ENCODE peak calls at places on chromosomes 16 and 17, in six cellular contexts. P, B, U, C, J and O are unnamed samples.

GRCh38 chr17:82876602-82877391 is 37.0 kb upstream of the ZNF750 start:
- DNase-seq in U (peak), P (peak), C (peak), B (peak), J (no peak), O (no peak)

GRCh38 chr16:22677024-22677830 is 136.7 kb upstream of the HS3ST2 start:
- DNase-seq in B (no peak), U (no peak), J (no peak), C (no peak), P (no peak), O (no peak)

GRCh38 chr16:27233731-27234130 is 30.4 kb downstream of the KDM8 start:
- DNase-seq in P (no peak), C (no peak), U (no peak), B (no peak), J (no peak), O (no peak)

GRCh38 chr17:77768475-77768874 is 190.0 kb upstream of the TNRC6C start:
- DNase-seq in J (no peak), U (no peak), B (no peak), P (peak), C (no peak), O (no peak)

GRCh38 chr17:43547659-43548256 is 1.6 kb upstream of the ETV4 start:
- DNase-seq in J (no peak), B (no peak), C (no peak), U (no peak), P (no peak), O (no peak)

GRCh38 chr17:81231121-81231645 is 7.7 kb downstream of the TEPSIN start:
- DNase-seq in B (no peak), C (no peak), J (no peak), U (no peak), P (no peak), O (no peak)

GRCh38 chr16:72532896-72533295 is 360.9 kb upstream of the PMFBP1 start:
- DNase-seq in U (no peak), J (no peak), P (peak), C (no peak), B (no peak), O (no peak)

GRCh38 chr16:29815032-29815721 is 775 bp upstream of the PAGR1 start:
- DNase-seq in C (peak), P (no peak), J (no peak), B (no peak), U (no peak), O (no peak)

GRCh38 chr16:30697264-30698138 is 1.5 kb upstream of the SRCAP start:
- DNase-seq in U (no peak), P (peak), C (no peak), B (peak), J (no peak), O (peak)

GRCh38 chr17:80678621-80679020 is 134.0 kb downstream of the RPTOR start:
- DNase-seq in J (peak), U (no peak), P (peak), C (no peak), B (no peak), O (no peak)

GRCh38 chr17:82789051-82789592 is 37.3 kb downstream of the TBCD start:
- DNase-seq in C (no peak), P (no peak), J (no peak), B (no peak), U (no peak), O (no peak)

GRCh38 chr17:65559802-65560627 is 1.4 kb downstream of the AXIN2 start:
- DNase-seq in J (no peak), P (peak), C (peak), U (peak), B (peak), O (no peak)

GRCh38 chr17:54903375-54903774 is 2.7 kb downstream of the TOM1L1 start:
- DNase-seq in B (peak), J (no peak), U (no peak), P (peak), C (no peak), O (no peak)

GRCh38 chr17:59287452-59287851 is 44.0 kb upstream of the YPEL2 start:
- DNase-seq in U (no peak), C (no peak), P (peak), B (no peak), J (no peak), O (no peak)

GRCh38 chr17:78174870-78175642 is 6.7 kb downstream of the SYNGR2 start:
- DNase-seq in B (no peak), C (peak), P (no peak), U (no peak), J (no peak), O (no peak)

GRCh38 chr17:43467981-43468541 is 15.7 kb upstream of the DHX8 start:
- DNase-seq in B (no peak), U (peak), J (no peak), P (peak), C (no peak), O (no peak)

GRCh38 chr16:11402745-11403533 is 57.7 kb downstream of the RMI2 start:
- DNase-seq in P (no peak), U (no peak), C (no peak), B (no peak), J (no peak), O (no peak)

GRCh38 chr16:50067290-50067853 is 1.6 kb downstream of the HEATR3 start:
- DNase-seq in B (no peak), P (peak), J (peak), C (no peak), U (no peak), O (peak)

GRCh38 chr16:30006095-30006473 is 4.7 kb downstream of the DOC2A start:
- DNase-seq in J (no peak), B (no peak), P (no peak), U (no peak), C (no peak), O (no peak)

GRCh38 chr16:9270424-9270823 is 179.0 kb downstream of the HAPSTR1 start:
- DNase-seq in C (no peak), J (no peak), U (no peak), P (no peak), B (no peak), O (no peak)
- TF ChIP-seq CTCF in C (no peak), J (no peak), U (no peak), P (no peak), B (no peak), O (no peak)

GRCh38 chr17:1999557-2000251 is 25.4 kb downstream of the RTN4RL1 start:
- DNase-seq in P (peak), U (peak), J (no peak), C (peak), B (peak), O (no peak)

GRCh38 chr17:1997146-1997586 is 28.0 kb downstream of the RTN4RL1 start:
- DNase-seq in B (peak), C (no peak), P (no peak), J (no peak), U (no peak), O (no peak)

GRCh38 chr17:1996243-1997145 is 28.6 kb downstream of the RTN4RL1 start:
- DNase-seq in C (no peak), U (no peak), B (no peak), P (no peak), J (no peak), O (no peak)

GRCh38 chr17:1998426-1998784 is 26.7 kb downstream of the RTN4RL1 start:
- DNase-seq in J (peak), C (no peak), B (no peak), U (no peak), P (no peak), O (no peak)

DNA sequence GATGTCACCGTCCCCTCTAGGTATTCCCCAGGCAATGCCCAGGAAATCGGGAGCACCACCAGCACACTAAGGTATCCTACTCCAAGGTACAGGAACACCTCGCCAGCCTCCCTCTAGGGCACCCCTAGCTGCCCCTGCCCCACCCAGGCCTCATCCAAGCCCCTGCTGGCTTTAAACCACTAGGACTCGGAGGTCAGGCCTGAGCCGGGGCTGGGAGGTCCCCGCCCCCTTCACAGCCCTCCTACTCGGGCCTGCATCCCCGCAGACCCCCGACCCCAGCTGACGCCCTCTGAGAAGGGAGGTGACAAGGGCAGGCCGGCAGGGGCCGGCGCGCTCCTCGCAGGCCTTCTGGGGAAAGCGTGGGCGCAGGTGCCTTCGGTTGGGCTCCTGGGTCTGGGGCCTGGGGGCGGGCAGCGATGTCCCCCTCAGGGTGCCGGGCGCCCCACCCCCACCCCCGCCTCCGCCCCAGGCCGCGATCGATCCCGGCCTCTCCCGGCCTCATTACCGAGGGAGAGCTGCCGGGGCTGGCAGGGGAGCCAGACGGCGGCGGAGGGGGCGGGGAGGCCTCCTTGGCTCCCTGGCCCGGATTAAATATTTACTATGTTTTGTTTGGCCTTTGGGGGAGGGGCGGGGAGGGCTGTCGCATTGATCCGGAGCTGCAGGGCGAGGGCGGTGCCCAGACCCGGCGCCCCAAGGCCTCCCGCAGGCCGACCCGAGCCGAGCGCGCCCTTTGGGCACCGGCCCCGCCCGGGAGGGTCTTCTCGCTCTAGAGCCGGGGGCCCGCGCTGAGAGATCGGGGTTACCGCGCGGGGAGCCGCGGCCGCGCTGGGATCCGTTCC is 27.3 kb downstream of the RTN4RL1 start:
- DNase-seq in U (no peak), J (no peak), C (peak), P (no peak), B (peak), O (no peak)
- TF ChIP-seq CTCF in U (no peak), J (no peak), C (no peak), P (no peak), B (no peak), O (no peak)

DNA sequence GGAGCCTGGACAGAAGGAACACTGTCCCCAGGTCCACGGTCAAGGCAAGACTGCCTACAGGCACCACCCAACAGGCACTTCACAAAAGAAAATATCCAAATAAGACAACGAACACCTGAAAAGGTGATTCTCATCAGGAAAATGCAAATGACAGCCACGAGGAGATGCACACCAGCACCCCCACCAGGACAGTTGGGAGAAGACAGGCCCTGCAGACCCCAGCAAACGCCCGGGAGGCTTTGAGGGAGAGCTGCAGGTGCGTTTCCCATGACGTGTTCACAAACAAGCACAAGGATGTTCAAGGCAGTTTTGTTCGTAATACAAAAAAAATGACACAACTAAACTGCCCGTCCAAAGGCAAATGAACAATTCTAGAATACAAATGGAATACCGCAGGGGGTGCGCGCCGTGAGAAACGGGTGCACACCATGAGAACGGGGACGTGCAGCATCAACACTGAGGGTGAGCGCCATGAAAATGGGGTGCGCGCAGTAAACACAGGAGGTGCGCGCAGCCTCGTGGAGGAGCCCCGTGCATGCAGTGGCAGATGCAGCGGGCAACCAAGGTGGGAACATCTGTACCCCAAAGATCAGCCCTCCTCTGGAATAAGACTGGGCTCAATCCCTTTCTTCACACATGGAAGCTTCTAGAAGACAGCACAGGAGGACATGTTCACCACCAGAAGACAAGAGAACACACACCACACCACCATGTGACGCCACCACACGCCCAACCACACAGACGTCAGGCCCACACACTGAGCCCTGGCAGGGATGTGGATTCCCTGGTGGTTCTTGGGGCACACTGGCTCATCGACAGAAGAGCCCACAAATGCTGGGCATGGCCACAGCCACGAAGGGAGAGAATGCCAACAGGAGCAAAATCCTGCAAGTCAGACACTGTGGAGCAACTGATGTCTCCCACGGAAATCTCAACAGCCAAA is 91.2 kb downstream of the ZNF778 start:
- DNase-seq in U (no peak), P (no peak), C (peak), J (no peak), B (no peak), O (no peak)
- TF ChIP-seq CTCF in U (peak), P (peak), C (peak), J (peak), B (no peak), O (no peak)

GRCh38 chr16:2894231-2894630 is 11.2 kb downstream of the FLYWCH2 start:
- DNase-seq in C (peak), J (no peak), P (no peak), U (no peak), B (no peak), O (no peak)
- TF ChIP-seq CTCF in C (no peak), J (no peak), P (no peak), U (no peak), B (no peak), O (no peak)

GRCh38 chr16:82016268-82016667 is 5.0 kb upstream of the SDR42E1 start:
- DNase-seq in C (no peak), J (no peak), P (peak), U (no peak), B (peak), O (no peak)
- TF ChIP-seq CTCF in C (peak), J (no peak), P (peak), U (no peak), B (no peak), O (no peak)